ENCODE peak calls at places on chromosome 11, in six cellular contexts. V, J, A, R, D and P are unnamed samples.

GRCh38 chr11:96385187-96385586 is 4.5 kb downstream of the CCDC82 start:
- DNase-seq in V (no peak), J (no peak), A (no peak), R (no peak), D (no peak), P (no peak)

GRCh38 chr11:107017433-107018227 is 646 bp downstream of the GUCY1A2 start:
- DNase-seq in V (no peak), J (no peak), A (peak; percentile 47), R (peak; percentile 40), D (peak; percentile 62), P (no peak)

GRCh38 chr11:65624931-65625627 is 9.5 kb downstream of the PCNX3 start:
- DNase-seq in V (no peak), J (no peak), A (no peak), R (no peak), D (no peak), P (no peak)

GRCh38 chr11:122020902-122021301 is 95.1 kb downstream of the BLID start:
- DNase-seq in V (no peak), J (peak; percentile 32), A (no peak), R (no peak), D (peak; percentile 61), P (peak; percentile 31)

GRCh38 chr11:120079750-120080610 is 57.9 kb downstream of the TRIM29 start:
- DNase-seq in V (no peak), J (no peak), A (no peak), R (no peak), D (no peak), P (no peak)

GRCh38 chr11:17413414-17414316 is 25.2 kb upstream of the KCNJ11 start:
- DNase-seq in V (no peak), J (no peak), A (no peak), R (no peak), D (no peak), P (no peak)

GRCh38 chr11:86486261-86487030 is 111.8 kb downstream of the CCDC81 start:
- DNase-seq in V (no peak), J (no peak), A (no peak), R (no peak), D (no peak), P (no peak)

GRCh38 chr11:86488553-86488952 is 113.9 kb downstream of the CCDC81 start:
- DNase-seq in V (no peak), J (no peak), A (no peak), R (no peak), D (no peak), P (no peak)

GRCh38 chr11:120013325-120014250 is 124.3 kb downstream of the TRIM29 start:
- DNase-seq in V (no peak), J (no peak), A (peak; percentile 37), R (peak; percentile 62), D (peak; percentile 31), P (no peak)

GRCh38 chr11:10605941-10606381 is 37.5 kb upstream of the LYVE1 start:
- DNase-seq in V (no peak), J (peak; percentile 74), A (peak; percentile 51), R (no peak), D (peak; percentile 85), P (peak; percentile 80)

GRCh38 chr11:84890706-84891105 is 736.4 kb downstream of the DLG2 start:
- DNase-seq in V (no peak), J (peak; percentile 37), A (no peak), R (no peak), D (no peak), P (no peak)

GRCh38 chr11:66316849-66317251 is at the start of gene CD248:
- DNase-seq in V (no peak), J (peak; percentile 47), A (peak; percentile 88), R (no peak), D (peak; percentile 86), P (peak; percentile 84)

GRCh38 chr11:66465371-66466224 is 1.1 kb upstream of the PELI3 start:
- DNase-seq in V (no peak), J (no peak), A (no peak), R (no peak), D (no peak), P (no peak)

GRCh38 chr11:118804094-118804493 is 13.1 kb upstream of the DDX6 start:
- DNase-seq in V (no peak), J (no peak), A (no peak), R (no peak), D (no peak), P (no peak)

GRCh38 chr11:29616611-29617010 is 400.2 kb downstream of the KCNA4 start:
- DNase-seq in V (no peak), J (peak; percentile 27), A (no peak), R (no peak), D (peak; percentile 65), P (no peak)

GRCh38 chr11:440065-441042 is 1.5 kb downstream of the ANO9 start:
- DNase-seq in V (no peak), J (no peak), A (no peak), R (no peak), D (peak; percentile 45), P (peak; percentile 42)

GRCh38 chr11:74519719-74520118 is 26.2 kb upstream of the LIPT2 start:
- DNase-seq in V (no peak), J (no peak), A (no peak), R (no peak), D (no peak), P (no peak)

GRCh38 chr11:13053255-13053917 is 44.3 kb downstream of the RASSF10 start:
- DNase-seq in V (no peak), J (no peak), A (no peak), R (no peak), D (no peak), P (peak; percentile 17)

GRCh38 chr11:20213790-20214189 is 53.5 kb upstream of the DBX1 start:
- DNase-seq in V (no peak), J (no peak), A (no peak), R (no peak), D (no peak), P (no peak)

GRCh38 chr11:91158901-91159537 is 936.2 kb upstream of the CHORDC1 start:
- DNase-seq in V (no peak), J (no peak), A (no peak), R (no peak), D (peak; percentile 21), P (peak; percentile 32)

GRCh38 chr11:95095858-95096587 is 6.4 kb downstream of the ENDOD1 start:
- DNase-seq in V (no peak), J (no peak), A (no peak), R (no peak), D (peak; percentile 54), P (no peak)

GRCh38 chr11:76638267-76639197 is 32.0 kb downstream of the LRRC32 start:
- DNase-seq in V (no peak), J (no peak), A (no peak), R (no peak), D (no peak), P (no peak)

GRCh38 chr11:69297225-69297925 is 3.4 kb downstream of the MYEOV start:
- DNase-seq in V (peak; percentile 96), J (peak; percentile 99), A (peak; percentile 95), R (peak; percentile 98), D (peak; percentile 98), P (peak; percentile 99)

GRCh38 chr11:120977470-120977869 is 46.4 kb upstream of the TBCEL start:
- DNase-seq in V (no peak), J (no peak), A (no peak), R (no peak), D (no peak), P (no peak)

GRCh38 chr11:111573821-111574249 is 28.4 kb upstream of the SIK2 start:
- DNase-seq in V (no peak), J (peak; percentile 21), A (peak; percentile 30), R (no peak), D (peak; percentile 44), P (no peak)

GRCh38 chr11:74806267-74806666 is 57.6 kb downstream of the RNF169 start:
- DNase-seq in V (no peak), J (no peak), A (no peak), R (no peak), D (no peak), P (no peak)

GRCh38 chr11:618856-619624 is 3.3 kb upstream of the IRF7 start:
- DNase-seq in V (no peak), J (no peak), A (no peak), R (no peak), D (no peak), P (no peak)

GRCh38 chr11:34890089-34890488 is 26.1 kb downstream of the APIP start:
- DNase-seq in V (no peak), J (no peak), A (no peak), R (no peak), D (peak; percentile 17), P (peak; percentile 46)

GRCh38 chr11:121330614-121331435 is 38.3 kb downstream of the SC5D start:
- DNase-seq in V (no peak), J (no peak), A (no peak), R (no peak), D (no peak), P (no peak)

GRCh38 chr11:116657842-116658825 is 114.7 kb downstream of the BUD13 start:
- DNase-seq in V (no peak), J (no peak), A (no peak), R (no peak), D (no peak), P (no peak)

GRCh38 chr11:32830413-32830738 is 649 bp downstream of the PRRG4 start:
- DNase-seq in V (no peak), J (no peak), A (no peak), R (peak; percentile 63), D (peak; percentile 10), P (peak; percentile 10)

GRCh38 chr11:3367221-3367620 is 11.7 kb downstream of the ZNF195 start:
- DNase-seq in V (no peak), J (no peak), A (no peak), R (no peak), D (no peak), P (no peak)

GRCh38 chr11:130945945-130946344 is 29.7 kb upstream of the SNX19 start:
- DNase-seq in V (peak; percentile 61), J (peak; percentile 77), A (peak; percentile 72), R (no peak), D (peak; percentile 81), P (peak; percentile 94)

GRCh38 chr11:62069961-62070919 is 53.6 kb upstream of the INCENP start:
- DNase-seq in V (no peak), J (no peak), A (no peak), R (no peak), D (no peak), P (peak; percentile 36)
- TF ChIP-seq CTCF in V (no peak), J (no peak), A (no peak), R (no peak), D (no peak), P (no peak)

GRCh38 chr11:104997288-104997687 is 25.7 kb downstream of the CASP5 start:
- DNase-seq in V (no peak), J (no peak), A (no peak), R (no peak), D (peak; percentile 58), P (no peak)
- TF ChIP-seq CTCF in V (no peak), J (no peak), A (no peak), R (no peak), D (peak; percentile 41), P (no peak)

DNA sequence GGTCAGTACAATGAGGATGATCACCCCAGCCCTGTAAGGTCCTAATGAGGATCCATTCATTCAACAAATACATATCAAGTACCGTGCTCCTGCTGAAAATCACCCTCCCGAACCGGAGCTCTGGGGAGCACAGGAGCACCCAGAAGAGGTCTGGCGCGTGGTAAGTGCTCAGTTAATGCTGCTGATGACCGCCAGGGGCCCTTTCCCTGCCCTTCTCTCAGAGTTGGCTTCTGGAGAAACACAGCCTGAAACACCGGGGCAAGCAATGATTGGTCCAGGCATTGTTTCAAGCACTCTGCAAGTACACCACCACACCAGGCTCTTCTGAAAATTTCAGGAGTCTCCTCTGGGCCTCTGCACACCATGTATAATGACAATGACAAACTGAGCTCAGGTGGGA is 3.8 kb upstream of the CCDC86 start:
- DNase-seq in V (no peak), J (no peak), A (no peak), R (no peak), D (peak; percentile 45), P (no peak)
- TF ChIP-seq CTCF in V (no peak), J (peak; percentile 62), A (no peak), R (no peak), D (peak; percentile 46), P (peak; percentile 20)

GRCh38 chr11:46456269-46456668 is 64.7 kb upstream of the CHRM4 start:
- DNase-seq in V (no peak), J (no peak), A (no peak), R (no peak), D (no peak), P (no peak)
- TF ChIP-seq CTCF in V (no peak), J (no peak), A (no peak), R (no peak), D (no peak), P (no peak)